ENCODE peak calls at places on chromosomes 13 and 19, in nine cellular contexts. One of them, this sample, is unnamed.

GRCh38 chr19:35045667-35046300 is 4.3 kb downstream of the HPN start:
- DNase-seq in naive thymus-derived CD8-positive, alpha-beta T cell: no peak
- DNase-seq in Right ventricle myocardium superior: peak
- DNase-seq in AG09319: no peak
- DNase-seq in prostate gland: no peak
- DNase-seq in nephron progenitor cell: no peak
- DNase-seq in GOT3: no peak
- DNase-seq in T-helper 2 cell: no peak
- DNase-seq in skeletal muscle cell: no peak
- DNase-seq in this sample: no peak

GRCh38 chr19:33514885-33515485 is 6.6 kb downstream of the PEPD start:
- DNase-seq in naive thymus-derived CD8-positive, alpha-beta T cell: no peak
- DNase-seq in Right ventricle myocardium superior: peak
- DNase-seq in AG09319: no peak
- DNase-seq in prostate gland: no peak
- DNase-seq in nephron progenitor cell: no peak
- DNase-seq in GOT3: no peak
- DNase-seq in T-helper 2 cell: no peak
- DNase-seq in skeletal muscle cell: no peak
- DNase-seq in this sample: no peak

GRCh38 chr13:44969858-44970484 is 19.3 kb downstream of the NUFIP1 start:
- DNase-seq in naive thymus-derived CD8-positive, alpha-beta T cell: no peak
- DNase-seq in Right ventricle myocardium superior: no peak
- DNase-seq in AG09319: peak
- DNase-seq in prostate gland: peak
- DNase-seq in nephron progenitor cell: peak
- DNase-seq in GOT3: no peak
- DNase-seq in T-helper 2 cell: no peak
- DNase-seq in skeletal muscle cell: peak
- DNase-seq in this sample: peak

GRCh38 chr19:49149652-49150105 is 5.5 kb downstream of the HRC start:
- DNase-seq in naive thymus-derived CD8-positive, alpha-beta T cell: no peak
- DNase-seq in Right ventricle myocardium superior: peak
- DNase-seq in AG09319: no peak
- DNase-seq in prostate gland: peak
- DNase-seq in nephron progenitor cell: peak
- DNase-seq in GOT3: peak
- DNase-seq in T-helper 2 cell: no peak
- DNase-seq in skeletal muscle cell: peak
- DNase-seq in this sample: peak

GRCh38 chr13:31538067-31539042 is 201.0 kb upstream of the RXFP2 start:
- DNase-seq in naive thymus-derived CD8-positive, alpha-beta T cell: no peak
- DNase-seq in Right ventricle myocardium superior: no peak
- DNase-seq in AG09319: no peak
- DNase-seq in prostate gland: no peak
- DNase-seq in nephron progenitor cell: no peak
- DNase-seq in GOT3: no peak
- DNase-seq in T-helper 2 cell: no peak
- DNase-seq in skeletal muscle cell: no peak
- DNase-seq in this sample: no peak

GRCh38 chr13:110312669-110313031 is 5.6 kb downstream of the COL4A2 start:
- DNase-seq in naive thymus-derived CD8-positive, alpha-beta T cell: no peak
- DNase-seq in Right ventricle myocardium superior: no peak
- DNase-seq in AG09319: no peak
- DNase-seq in prostate gland: no peak
- DNase-seq in nephron progenitor cell: no peak
- DNase-seq in GOT3: no peak
- DNase-seq in T-helper 2 cell: no peak
- DNase-seq in skeletal muscle cell: no peak
- DNase-seq in this sample: no peak

GRCh38 chr13:75194717-75195116 is 287.3 kb downstream of the TBC1D4 start:
- DNase-seq in naive thymus-derived CD8-positive, alpha-beta T cell: no peak
- DNase-seq in Right ventricle myocardium superior: no peak
- DNase-seq in AG09319: no peak
- DNase-seq in prostate gland: no peak
- DNase-seq in nephron progenitor cell: no peak
- DNase-seq in GOT3: no peak
- DNase-seq in T-helper 2 cell: no peak
- DNase-seq in skeletal muscle cell: no peak
- DNase-seq in this sample: no peak

GRCh38 chr19:46390866-46391265 is 22.5 kb downstream of the CCDC8 start:
- DNase-seq in naive thymus-derived CD8-positive, alpha-beta T cell: no peak
- DNase-seq in Right ventricle myocardium superior: no peak
- DNase-seq in AG09319: no peak
- DNase-seq in prostate gland: no peak
- DNase-seq in nephron progenitor cell: no peak
- DNase-seq in GOT3: no peak
- DNase-seq in T-helper 2 cell: no peak
- DNase-seq in skeletal muscle cell: no peak
- DNase-seq in this sample: no peak

GRCh38 chr19:3493651-3494050 is 6.8 kb downstream of the DOHH start:
- DNase-seq in naive thymus-derived CD8-positive, alpha-beta T cell: no peak
- DNase-seq in Right ventricle myocardium superior: no peak
- DNase-seq in AG09319: no peak
- DNase-seq in prostate gland: no peak
- DNase-seq in nephron progenitor cell: no peak
- DNase-seq in GOT3: no peak
- DNase-seq in T-helper 2 cell: no peak
- DNase-seq in skeletal muscle cell: no peak
- DNase-seq in this sample: no peak

GRCh38 chr19:13036366-13036976 is 41.2 kb downstream of the NFIX start:
- DNase-seq in naive thymus-derived CD8-positive, alpha-beta T cell: no peak
- DNase-seq in Right ventricle myocardium superior: no peak
- DNase-seq in AG09319: no peak
- DNase-seq in prostate gland: no peak
- DNase-seq in nephron progenitor cell: no peak
- DNase-seq in GOT3: no peak
- DNase-seq in T-helper 2 cell: no peak
- DNase-seq in skeletal muscle cell: no peak
- DNase-seq in this sample: no peak

GRCh38 chr13:23497186-23497585 is 63.7 kb upstream of the SACS start:
- DNase-seq in naive thymus-derived CD8-positive, alpha-beta T cell: no peak
- DNase-seq in Right ventricle myocardium superior: no peak
- DNase-seq in AG09319: no peak
- DNase-seq in prostate gland: no peak
- DNase-seq in nephron progenitor cell: no peak
- DNase-seq in GOT3: no peak
- DNase-seq in T-helper 2 cell: no peak
- DNase-seq in skeletal muscle cell: no peak
- DNase-seq in this sample: no peak

GRCh38 chr19:18321729-18322091 is 1.2 kb downstream of the LSM4 start:
- DNase-seq in naive thymus-derived CD8-positive, alpha-beta T cell: no peak
- DNase-seq in Right ventricle myocardium superior: no peak
- DNase-seq in AG09319: no peak
- DNase-seq in prostate gland: no peak
- DNase-seq in nephron progenitor cell: no peak
- DNase-seq in GOT3: no peak
- DNase-seq in T-helper 2 cell: no peak
- DNase-seq in skeletal muscle cell: no peak
- DNase-seq in this sample: peak

GRCh38 chr13:110266983-110267382 is 40.0 kb downstream of the COL4A1 start:
- DNase-seq in naive thymus-derived CD8-positive, alpha-beta T cell: no peak
- DNase-seq in Right ventricle myocardium superior: no peak
- DNase-seq in AG09319: no peak
- DNase-seq in prostate gland: no peak
- DNase-seq in nephron progenitor cell: peak
- DNase-seq in GOT3: no peak
- DNase-seq in T-helper 2 cell: no peak
- DNase-seq in skeletal muscle cell: no peak
- DNase-seq in this sample: no peak

GRCh38 chr13:52405767-52406494 is at the start of gene THSD1:
- DNase-seq in naive thymus-derived CD8-positive, alpha-beta T cell: peak
- DNase-seq in Right ventricle myocardium superior: peak
- DNase-seq in AG09319: no peak
- DNase-seq in prostate gland: peak
- DNase-seq in nephron progenitor cell: peak
- DNase-seq in GOT3: no peak
- DNase-seq in T-helper 2 cell: no peak
- DNase-seq in skeletal muscle cell: no peak
- DNase-seq in this sample: no peak

GRCh38 chr13:25001807-25002206 is 94.1 kb upstream of the PABPC3 start:
- DNase-seq in naive thymus-derived CD8-positive, alpha-beta T cell: no peak
- DNase-seq in Right ventricle myocardium superior: no peak
- DNase-seq in AG09319: no peak
- DNase-seq in prostate gland: no peak
- DNase-seq in nephron progenitor cell: no peak
- DNase-seq in GOT3: no peak
- DNase-seq in T-helper 2 cell: no peak
- DNase-seq in skeletal muscle cell: no peak
- DNase-seq in this sample: no peak

GRCh38 chr19:17767559-17767958 is 16.3 kb downstream of the FCHO1 start:
- DNase-seq in naive thymus-derived CD8-positive, alpha-beta T cell: no peak
- DNase-seq in Right ventricle myocardium superior: no peak
- DNase-seq in AG09319: no peak
- DNase-seq in prostate gland: no peak
- DNase-seq in nephron progenitor cell: no peak
- DNase-seq in GOT3: no peak
- DNase-seq in T-helper 2 cell: no peak
- DNase-seq in skeletal muscle cell: no peak
- DNase-seq in this sample: no peak

GRCh38 chr19:44875666-44876418 is 15.2 kb upstream of the TOMM40 start:
- DNase-seq in naive thymus-derived CD8-positive, alpha-beta T cell: no peak
- DNase-seq in Right ventricle myocardium superior: no peak
- DNase-seq in AG09319: no peak
- DNase-seq in prostate gland: no peak
- DNase-seq in nephron progenitor cell: no peak
- DNase-seq in GOT3: no peak
- DNase-seq in T-helper 2 cell: no peak
- DNase-seq in skeletal muscle cell: no peak
- DNase-seq in this sample: no peak

GRCh38 chr13:41019027-41019487 is at the start of gene ELF1:
- DNase-seq in naive thymus-derived CD8-positive, alpha-beta T cell: no peak
- DNase-seq in Right ventricle myocardium superior: no peak
- DNase-seq in AG09319: no peak
- DNase-seq in prostate gland: peak
- DNase-seq in nephron progenitor cell: no peak
- DNase-seq in GOT3: no peak
- DNase-seq in T-helper 2 cell: peak
- DNase-seq in skeletal muscle cell: peak
- DNase-seq in this sample: peak

GRCh38 chr13:41668130-41668757 is 210.9 kb downstream of the RGCC start:
- DNase-seq in naive thymus-derived CD8-positive, alpha-beta T cell: no peak
- DNase-seq in Right ventricle myocardium superior: no peak
- DNase-seq in AG09319: peak
- DNase-seq in prostate gland: peak
- DNase-seq in nephron progenitor cell: peak
- DNase-seq in GOT3: no peak
- DNase-seq in T-helper 2 cell: no peak
- DNase-seq in skeletal muscle cell: peak
- DNase-seq in this sample: peak

GRCh38 chr19:44552324-44552723 is 22.8 kb upstream of the CEACAM20 start:
- DNase-seq in naive thymus-derived CD8-positive, alpha-beta T cell: no peak
- DNase-seq in Right ventricle myocardium superior: no peak
- DNase-seq in AG09319: no peak
- DNase-seq in prostate gland: no peak
- DNase-seq in nephron progenitor cell: peak
- DNase-seq in GOT3: no peak
- DNase-seq in T-helper 2 cell: no peak
- DNase-seq in skeletal muscle cell: no peak
- DNase-seq in this sample: no peak

GRCh38 chr19:1657632-1658445 is 5.4 kb upstream of the TCF3 start:
- DNase-seq in naive thymus-derived CD8-positive, alpha-beta T cell: no peak
- DNase-seq in Right ventricle myocardium superior: no peak
- DNase-seq in AG09319: no peak
- DNase-seq in prostate gland: no peak
- DNase-seq in nephron progenitor cell: no peak
- DNase-seq in GOT3: no peak
- DNase-seq in T-helper 2 cell: no peak
- DNase-seq in skeletal muscle cell: no peak
- DNase-seq in this sample: no peak

This sample was measured in NCI-H2227 treated with DMSO at 0.1 percent for 48 hours.